ENCODE peak calls at places on chromosomes 5 and 9, in seven cellular contexts. Q, U, S, X, D, V and P are unnamed samples.

GRCh38 chr5:172744106-172745104 is 26.6 kb downstream of the DUSP1 start:
- DNase-seq in Q (no peak), U (no peak), S (no peak), X (no peak), D (peak), V (no peak), P (no peak)

GRCh38 chr9:69466151-69466550 is 141.1 kb downstream of the ENTREP1 start:
- DNase-seq in Q (peak), U (no peak), S (no peak), X (no peak), D (no peak), V (no peak), P (no peak)

GRCh38 chr9:89872426-89872912 is 267.7 kb downstream of the GADD45G start:
- DNase-seq in Q (no peak), U (no peak), S (no peak), X (peak), D (peak), V (peak), P (no peak)

GRCh38 chr5:66169534-66169933 is 25.4 kb downstream of the SREK1 start:
- DNase-seq in Q (peak), U (no peak), S (no peak), X (no peak), D (no peak), V (no peak), P (no peak)

GRCh38 chr5:88045931-88046461 is 222.6 kb downstream of the TMEM161B start:
- DNase-seq in Q (no peak), U (no peak), S (no peak), X (no peak), D (no peak), V (no peak), P (no peak)

GRCh38 chr5:123371575-123372179 is 51.5 kb downstream of the CEP120 start:
- DNase-seq in Q (peak), U (no peak), S (peak), X (peak), D (peak), V (no peak), P (peak)

GRCh38 chr5:110054240-110054639 is 364.5 kb downstream of the MAN2A1 start:
- DNase-seq in Q (peak), U (no peak), S (no peak), X (no peak), D (peak), V (no peak), P (peak)

GRCh38 chr9:124849801-124850200 is 3.5 kb upstream of the WDR38 start:
- DNase-seq in Q (peak), U (no peak), S (no peak), X (no peak), D (peak), V (no peak), P (no peak)

GRCh38 chr9:2262809-2263510 is 247.8 kb downstream of the SMARCA2 start:
- DNase-seq in Q (no peak), U (no peak), S (no peak), X (no peak), D (no peak), V (no peak), P (no peak)

GRCh38 chr9:131738838-131739191 is 1.1 kb downstream of the RAPGEF1 start:
- DNase-seq in Q (no peak), U (no peak), S (no peak), X (no peak), D (no peak), V (peak), P (no peak)

GRCh38 chr9:87217056-87217455 is 269.8 kb upstream of the GAS1 start:
- DNase-seq in Q (no peak), U (no peak), S (no peak), X (no peak), D (no peak), V (no peak), P (no peak)
- TF ChIP-seq POLR2A in Q (no peak), U (no peak), S (no peak), X (no peak), D (no peak), V (no peak), P (no peak)

DNA sequence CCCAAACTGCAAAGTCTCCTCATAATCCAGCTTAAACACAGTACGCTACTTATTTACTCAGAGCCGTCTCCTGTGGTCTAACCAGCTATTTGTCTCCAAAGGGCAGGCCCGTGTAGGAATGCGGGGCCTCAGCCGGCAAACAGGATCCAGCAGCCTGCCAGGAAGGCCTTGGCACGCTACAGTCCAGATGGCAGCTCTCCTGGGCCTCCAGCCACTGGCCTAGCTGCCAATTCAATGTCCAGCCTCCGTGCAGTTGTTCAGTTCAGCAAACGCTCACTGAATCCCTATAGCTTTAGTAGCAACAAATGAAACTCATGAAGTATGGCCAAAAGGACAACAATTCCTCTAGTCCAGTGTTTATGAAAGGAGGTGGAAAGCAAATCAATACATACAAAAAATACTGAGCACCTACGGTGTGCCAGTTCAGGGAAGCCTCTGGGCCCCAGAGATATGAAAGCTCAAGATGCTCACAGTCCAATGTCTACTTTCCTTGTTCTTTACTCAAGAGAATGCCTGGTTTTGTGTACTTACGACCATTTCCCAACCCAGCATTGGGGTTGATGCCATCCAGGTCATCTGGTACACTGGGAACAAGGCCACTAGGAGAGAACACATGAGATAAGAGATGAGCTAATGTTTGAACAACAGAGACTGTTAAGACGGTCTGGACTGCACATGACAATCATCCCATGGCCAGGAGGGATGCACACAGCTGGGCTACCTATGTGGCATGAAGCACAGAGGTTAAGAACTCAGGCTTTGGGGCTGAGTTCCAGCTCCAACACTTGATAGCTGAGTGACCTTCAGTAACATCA is 8.3 kb downstream of the CDK5RAP2 start:
- DNase-seq in Q (peak), U (no peak), S (no peak), X (no peak), D (peak), V (peak), P (no peak)
- TF ChIP-seq POLR2A in Q (no peak), U (no peak), S (no peak), X (no peak), D (no peak), V (no peak), P (no peak)

GRCh38 chr5:55171471-55171870 is 1.5 kb downstream of the CDC20B start:
- DNase-seq in Q (no peak), U (no peak), S (no peak), X (no peak), D (no peak), V (no peak), P (no peak)

GRCh38 chr5:55172051-55172899 is 702 bp downstream of the CDC20B start:
- DNase-seq in Q (peak), U (no peak), S (peak), X (peak), D (peak), V (peak), P (peak)

GRCh38 chr5:55175781-55176175 is 2.8 kb upstream of the CDC20B start:
- DNase-seq in Q (no peak), U (no peak), S (no peak), X (no peak), D (no peak), V (no peak), P (no peak)

GRCh38 chr5:55173696-55174101 is 722 bp upstream of the CDC20B start:
- DNase-seq in Q (no peak), U (no peak), S (no peak), X (no peak), D (no peak), V (no peak), P (no peak)

DNA sequence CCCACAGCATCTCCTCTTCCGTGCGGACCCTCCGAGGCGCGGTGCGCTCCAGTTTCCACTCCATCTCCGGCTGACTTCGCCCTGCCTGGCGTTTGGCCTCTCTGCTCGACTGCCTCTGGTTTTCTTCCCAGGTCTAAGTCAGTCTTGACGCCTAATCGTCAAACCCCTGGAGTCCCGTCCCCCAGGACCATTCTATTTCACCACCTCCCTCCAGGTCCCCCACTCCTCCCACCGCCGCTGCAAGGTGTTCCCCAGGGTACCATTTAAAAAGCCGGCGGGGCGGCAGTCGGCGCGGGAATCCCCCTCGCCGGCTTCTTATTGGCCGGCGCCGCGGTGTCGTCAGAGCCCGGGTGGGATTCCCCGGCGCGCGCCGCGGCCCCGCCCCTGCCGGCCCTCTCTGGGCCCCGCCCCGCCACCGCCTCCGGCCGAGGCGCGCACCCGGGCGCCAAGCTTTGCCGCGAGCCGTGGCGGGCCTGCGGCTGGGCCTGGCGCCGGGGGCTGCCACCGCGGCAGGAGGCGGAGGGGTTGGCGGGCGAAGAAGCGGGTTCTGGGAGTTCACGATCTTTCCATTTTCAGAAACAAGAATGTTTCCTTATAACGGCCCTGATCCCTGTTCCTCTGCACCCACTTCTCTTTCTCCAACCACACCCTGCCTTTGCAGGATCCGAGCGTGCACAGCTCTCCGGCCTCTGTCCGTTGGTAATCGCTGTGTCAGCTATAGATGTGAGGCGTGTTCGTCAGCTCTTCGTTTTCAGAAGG is at the start of gene CDC20B:
- DNase-seq in Q (peak), U (peak), S (peak), X (peak), D (peak), V (peak), P (peak)
- TF ChIP-seq POLR2A in Q (no peak), U (no peak), S (peak), X (no peak), D (no peak), V (no peak), P (no peak)

GRCh38 chr5:137753227-137753985 is 757 bp downstream of the HNRNPA0 start:
- DNase-seq in Q (no peak), U (peak), S (peak), X (no peak), D (peak), V (peak), P (peak)

GRCh38 chr5:137751869-137752491 is 2.2 kb downstream of the HNRNPA0 start:
- DNase-seq in Q (peak), U (no peak), S (no peak), X (peak), D (no peak), V (no peak), P (peak)

GRCh38 chr5:137752873-137753226 is 1.3 kb downstream of the HNRNPA0 start:
- DNase-seq in Q (no peak), U (no peak), S (no peak), X (peak), D (no peak), V (no peak), P (peak)

GRCh38 chr5:137747848-137748247 is 6.3 kb downstream of the HNRNPA0 start:
- DNase-seq in Q (no peak), U (no peak), S (no peak), X (no peak), D (no peak), V (no peak), P (no peak)

DNA sequence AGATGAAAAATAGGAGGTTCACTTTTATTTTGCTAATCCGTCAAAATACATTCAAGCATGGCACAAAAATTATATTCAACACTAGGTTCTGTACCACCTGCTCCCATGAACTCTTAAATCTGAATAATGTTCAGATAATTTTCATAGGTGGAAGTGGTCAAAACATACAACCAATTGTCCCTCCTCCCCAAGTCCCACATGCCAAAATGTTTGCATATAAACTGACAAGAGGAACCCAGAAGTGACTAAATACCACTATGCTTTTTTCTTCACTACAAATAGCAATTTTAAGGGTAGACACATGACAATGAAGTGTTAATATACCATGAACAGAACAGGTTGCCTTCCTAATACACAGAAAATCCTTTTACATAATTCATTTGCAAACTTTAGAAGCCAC is 3.7 kb downstream of the HNRNPA0 start:
- DNase-seq in Q (no peak), U (no peak), S (no peak), X (no peak), D (no peak), V (no peak), P (no peak)
- TF ChIP-seq POLR2A in Q (no peak), U (no peak), S (no peak), X (no peak), D (no peak), V (no peak), P (no peak)

DNA sequence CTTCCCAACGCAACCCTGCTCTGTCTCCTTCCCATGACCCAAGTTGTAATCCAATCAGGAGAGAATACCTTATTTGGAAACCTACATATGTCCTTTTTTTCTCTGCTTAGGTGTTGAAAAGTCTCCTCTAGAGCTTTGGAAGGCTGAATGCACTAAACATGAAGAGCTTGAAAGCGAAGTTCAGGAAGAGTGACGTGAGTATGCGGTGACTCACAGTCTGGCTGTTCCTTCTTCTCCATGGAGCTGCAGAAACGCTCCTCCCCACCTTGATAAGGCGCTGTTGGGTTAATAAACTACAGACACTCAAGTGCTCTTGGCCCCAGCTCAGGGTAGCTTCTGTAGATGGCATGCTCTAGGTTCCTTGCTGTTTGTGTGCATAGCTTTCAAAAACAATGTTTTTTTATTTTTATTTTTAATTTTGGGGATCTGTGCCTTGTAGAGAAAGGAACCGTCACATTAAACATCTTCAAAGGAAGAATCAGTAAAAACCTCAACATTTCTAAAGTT is 30.7 kb downstream of the RAI14 start:
- DNase-seq in Q (peak), U (no peak), S (peak), X (peak), D (peak), V (peak), P (peak)
- TF ChIP-seq POLR2A in Q (peak), U (no peak), S (no peak), X (peak), D (no peak), V (no peak), P (no peak)

GRCh38 chr9:128919409-128919808 is 1.4 kb upstream of the PHYHD1 start:
- DNase-seq in Q (no peak), U (no peak), S (no peak), X (no peak), D (no peak), V (peak), P (no peak)

GRCh38 chr9:128921881-128922763 is 1.3 kb downstream of the PHYHD1 start:
- DNase-seq in Q (peak), U (no peak), S (no peak), X (peak), D (peak), V (peak), P (peak)

GRCh38 chr9:128920381-128921058 is at the start of gene PHYHD1:
- DNase-seq in Q (peak), U (no peak), S (peak), X (peak), D (peak), V (peak), P (peak)

GRCh38 chr9:128927731-128928411 is 7.1 kb downstream of the PHYHD1 start:
- DNase-seq in Q (peak), U (peak), S (peak), X (peak), D (no peak), V (no peak), P (peak)

GRCh38 chr9:128923493-128923883 is 2.7 kb downstream of the PHYHD1 start:
- DNase-seq in Q (no peak), U (no peak), S (no peak), X (no peak), D (no peak), V (no peak), P (peak)
- TF ChIP-seq POLR2A in Q (no peak), U (no peak), S (no peak), X (no peak), D (no peak), V (no peak), P (no peak)

GRCh38 chr5:72108200-72109050 is 1.1 kb downstream of the MAP1B start:
- DNase-seq in Q (peak), U (peak), S (peak), X (peak), D (peak), V (no peak), P (peak)
- TF ChIP-seq POLR2A in Q (no peak), U (no peak), S (no peak), X (peak), D (peak), V (no peak), P (no peak)

GRCh38 chr9:72363226-72363625 is 1.8 kb downstream of the ZFAND5 start:
- DNase-seq in Q (no peak), U (no peak), S (no peak), X (no peak), D (no peak), V (no peak), P (peak)

GRCh38 chr9:72362680-72363139 is 2.3 kb downstream of the ZFAND5 start:
- DNase-seq in Q (peak), U (peak), S (no peak), X (peak), D (peak), V (peak), P (peak)

GRCh38 chr9:72365525-72366256 is 683 bp upstream of the ZFAND5 start:
- DNase-seq in Q (peak), U (peak), S (peak), X (peak), D (peak), V (peak), P (peak)

GRCh38 chr9:72363908-72364678 is 915 bp downstream of the ZFAND5 start:
- DNase-seq in Q (peak), U (peak), S (peak), X (peak), D (peak), V (peak), P (peak)

DNA sequence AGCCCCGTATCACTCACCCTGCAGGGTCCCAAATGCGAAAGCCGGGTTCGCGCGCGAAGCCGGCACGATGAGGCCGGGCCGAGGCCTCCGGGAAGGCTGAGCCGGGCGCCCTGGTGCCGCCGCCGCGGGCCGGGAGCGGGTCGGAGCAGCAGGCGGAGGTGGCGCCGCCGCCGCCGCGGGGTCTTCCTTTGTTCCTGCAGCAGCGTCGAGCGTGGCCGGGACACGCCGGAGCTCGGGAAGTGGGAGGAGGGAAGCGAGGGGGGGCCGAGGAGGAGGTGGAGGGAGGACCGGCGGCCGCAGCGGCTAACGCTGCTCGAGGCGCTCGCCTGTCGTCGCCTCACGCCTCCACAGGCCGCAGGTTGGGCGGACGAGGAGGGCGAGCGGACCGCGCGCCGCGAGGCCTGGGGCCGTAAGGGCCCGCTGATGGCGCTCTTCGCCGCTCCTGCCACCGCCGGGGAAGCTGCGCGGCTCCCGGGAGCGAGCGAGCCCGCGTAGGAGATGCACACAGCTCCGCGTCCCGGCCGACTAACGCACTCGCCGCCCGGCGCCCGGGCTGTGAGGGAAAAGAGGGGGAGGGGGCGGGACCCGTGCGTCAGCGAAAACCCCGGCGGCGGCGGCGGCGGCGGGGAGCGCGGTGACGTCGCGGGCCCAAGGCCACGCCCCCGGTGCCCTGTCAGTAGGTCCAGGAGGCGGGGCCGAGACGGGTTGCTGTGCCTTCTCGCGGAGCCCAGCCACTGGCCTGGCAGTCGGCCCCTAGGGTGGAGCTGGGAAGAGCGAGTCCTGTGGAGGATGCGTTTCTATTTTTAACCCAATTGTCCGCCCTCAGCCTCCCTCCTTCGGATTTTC is at the start of gene ZFAND5:
- DNase-seq in Q (peak), U (peak), S (peak), X (peak), D (peak), V (peak), P (peak)
- TF ChIP-seq POLR2A in Q (peak), U (peak), S (peak), X (peak), D (peak), V (peak), P (peak)

GRCh38 chr5:159359408-159359807 is 29.1 kb upstream of the IL12B start:
- DNase-seq in Q (no peak), U (no peak), S (no peak), X (no peak), D (no peak), V (no peak), P (no peak)
- TF ChIP-seq POLR2A in Q (no peak), U (no peak), S (no peak), X (no peak), D (no peak), V (no peak), P (no peak)